ENCODE peak calls at places on chromosomes 7 and 10, in seven cellular contexts. C, B, H, X, O, G and R are unnamed samples.

GRCh38 chr10:17479015-17479615 is 24.7 kb upstream of the ST8SIA6 start:
- DNase-seq in C (no peak), B (no peak), H (no peak), X (no peak), O (no peak), G (no peak), R (no peak)

GRCh38 chr10:19904202-19904661 is 88.0 kb downstream of the PLXDC2 start:
- DNase-seq in C (no peak), B (no peak), H (no peak), X (peak), O (no peak), G (no peak), R (peak)

GRCh38 chr7:146090023-146090645 is 26.5 kb upstream of the CNTNAP2 start:
- DNase-seq in C (no peak), B (no peak), H (no peak), X (peak), O (peak), G (no peak), R (peak)

GRCh38 chr7:151351027-151351426 is 9.4 kb downstream of the NUB1 start:
- DNase-seq in C (no peak), B (no peak), H (no peak), X (peak), O (peak), G (no peak), R (peak)

GRCh38 chr10:86673216-86673826 is 5.0 kb downstream of the LDB3 start:
- DNase-seq in C (no peak), B (no peak), H (no peak), X (no peak), O (no peak), G (no peak), R (no peak)

GRCh38 chr7:28020302-28020940 is 160.2 kb downstream of the JAZF1 start:
- DNase-seq in C (peak), B (peak), H (peak), X (peak), O (peak), G (peak), R (peak)

GRCh38 chr7:31204066-31204465 is 136.5 kb downstream of the NEUROD6 start:
- DNase-seq in C (no peak), B (no peak), H (no peak), X (no peak), O (no peak), G (no peak), R (no peak)

GRCh38 chr7:120990468-120991118 is 2.1 kb downstream of the CPED1 start:
- DNase-seq in C (no peak), B (no peak), H (no peak), X (no peak), O (no peak), G (no peak), R (no peak)

GRCh38 chr10:119030421-119031250 is 1.1 kb downstream of the NANOS1 start:
- DNase-seq in C (peak), B (no peak), H (peak), X (peak), O (peak), G (no peak), R (peak)

GRCh38 chr10:104253106-104253505 is 1.6 kb upstream of the GSTO1 start:
- DNase-seq in C (no peak), B (no peak), H (no peak), X (no peak), O (no peak), G (no peak), R (no peak)

GRCh38 chr7:158320328-158320727 is 267.3 kb downstream of the PTPRN2 start:
- DNase-seq in C (no peak), B (no peak), H (no peak), X (no peak), O (no peak), G (no peak), R (no peak)